ENCODE peak calls at places on chromosomes 11 and 22, in nine cellular contexts. K, S, X, L, P, D, R, V and A are unnamed samples.

GRCh38 chr22:20256042-20256441 is 12.1 kb downstream of the RTN4R start:
- DNase-seq in S (no peak), L (no peak), P (no peak), D (no peak), R (no peak), X (no peak), V (no peak), K (no peak), A (no peak)

GRCh38 chr11:10602366-10602765 is 33.9 kb upstream of the LYVE1 start:
- DNase-seq in K (no peak), L (no peak), R (no peak), X (no peak), P (no peak), D (no peak), S (no peak), V (no peak), A (no peak)

GRCh38 chr11:117461396-117462182 is 133.9 kb downstream of the CEP164 start:
- DNase-seq in R (no peak), V (no peak), K (no peak), P (no peak), X (no peak), D (no peak), L (no peak), S (no peak), A (no peak)

GRCh38 chr22:40212126-40212525 is 34.4 kb downstream of the TNRC6B start:
- DNase-seq in X (no peak), R (peak; percentile 62), D (no peak), V (no peak), P (no peak), L (no peak), K (no peak), S (no peak), A (no peak)

GRCh38 chr11:78019808-78020207 is 3.3 kb downstream of the KCTD14 start:
- DNase-seq in R (no peak), L (no peak), X (no peak), P (no peak), K (no peak), D (no peak), S (no peak), V (no peak), A (no peak)

GRCh38 chr11:1702506-1702905 is 5.5 kb downstream of the KRTAP5-6 start:
- DNase-seq in K (no peak), S (no peak), V (no peak), L (no peak), D (no peak), P (no peak), X (no peak), R (no peak), A (no peak)

GRCh38 chr11:68362801-68363379 is 50.5 kb downstream of the LRP5 start:
- DNase-seq in X (no peak), L (no peak), S (no peak), K (no peak), D (no peak), P (no peak), R (no peak), V (no peak), A (no peak)

GRCh38 chr11:69972351-69972802 is 105.7 kb upstream of the ANO1 start:
- DNase-seq in R (no peak), S (no peak), D (no peak), K (no peak), P (peak; percentile 18), X (no peak), L (peak; percentile 15), V (no peak), A (no peak)

GRCh38 chr22:44085743-44086741 is 61.9 kb downstream of the PARVB start:
- DNase-seq in X (peak; percentile 58), R (peak; percentile 36), P (peak; percentile 76), K (no peak), S (peak; percentile 36), D (peak; percentile 11), L (peak; percentile 86), V (no peak), A (no peak)

GRCh38 chr22:28006271-28006670 is 87.2 kb upstream of the PITPNB start:
- DNase-seq in K (no peak), V (no peak), X (no peak), S (no peak), L (no peak), D (no peak), P (no peak), R (no peak), A (no peak)

GRCh38 chr11:2298131-2298794 is 3.5 kb downstream of the C11orf21 start:
- DNase-seq in K (no peak), D (no peak), V (peak; percentile 0), S (peak; percentile 14), P (no peak), L (no peak), R (no peak), X (no peak), A (peak; percentile 38)

GRCh38 chr11:79076526-79077115 is 364.2 kb downstream of the TENM4 start:
- DNase-seq in V (no peak), D (peak; percentile 17), K (no peak), P (peak; percentile 15), L (peak; percentile 58), X (peak; percentile 60), R (no peak), S (no peak), A (no peak)

GRCh38 chr11:35968386-35969088 is 24.7 kb downstream of the LDLRAD3 start:
- DNase-seq in L (no peak), P (no peak), X (peak; percentile 45), K (no peak), R (no peak), D (no peak), S (no peak), V (no peak), A (no peak)

GRCh38 chr11:116059909-116060308 is 555.7 kb upstream of the CADM1 start:
- DNase-seq in L (no peak), S (no peak), R (no peak), D (no peak), X (peak; percentile 28), V (no peak), P (no peak), K (no peak), A (no peak)

GRCh38 chr11:128342511-128343133 is 244.7 kb downstream of the ETS1 start:
- DNase-seq in S (peak; percentile 63), K (no peak), P (peak; percentile 96), V (peak; percentile 37), D (peak; percentile 50), L (peak; percentile 60), R (no peak), X (peak; percentile 22), A (no peak)

GRCh38 chr11:69558519-69558941 is 77.1 kb downstream of the LINC01488 start:
- DNase-seq in D (no peak), K (no peak), S (no peak), X (no peak), R (no peak), P (no peak), V (no peak), L (no peak), A (no peak)

GRCh38 chr11:77267910-77268309 is 33.6 kb downstream of the GDPD4 start:
- DNase-seq in X (no peak), K (no peak), D (no peak), V (no peak), R (no peak), S (no peak), P (no peak), L (no peak), A (no peak)

GRCh38 chr11:119024430-119025098 is 6.0 kb downstream of the TRAPPC4 start:
- DNase-seq in V (no peak), R (no peak), S (no peak), L (peak; percentile 50), K (no peak), X (no peak), D (no peak), P (no peak), A (no peak)

GRCh38 chr22:48824673-48825651 is 1002.7 kb downstream of the BRD1 start:
- DNase-seq in P (peak; percentile 67), X (no peak), S (no peak), L (no peak), R (no peak), K (no peak), V (no peak), D (peak; percentile 43), A (no peak)

GRCh38 chr11:16154715-16155396 is 201.5 kb downstream of the SOX6 start:
- DNase-seq in X (no peak), K (no peak), R (no peak), V (no peak), D (no peak), L (no peak), P (no peak), S (no peak), A (no peak)

GRCh38 chr11:45083544-45084087 is 62.8 kb upstream of the PRDM11 start:
- DNase-seq in S (peak; percentile 39), R (no peak), X (peak; percentile 76), P (peak; percentile 24), D (no peak), L (peak; percentile 36), V (no peak), K (no peak), A (no peak)

GRCh38 chr11:198236-198806 is 5.4 kb downstream of the SCGB1C1 start:
- DNase-seq in V (no peak), R (no peak), X (no peak), S (peak; percentile 9), K (no peak), D (no peak), P (no peak), L (no peak), A (no peak)

GRCh38 chr11:73969991-73970800 is 12.4 kb downstream of the UCP2 start:
- DNase-seq in V (peak; percentile 55), L (no peak), D (no peak), P (no peak), S (no peak), R (no peak), X (no peak), K (no peak), A (peak; percentile 36)

GRCh38 chr11:76269247-76269646 is 62.9 kb upstream of the WNT11 start:
- DNase-seq in V (no peak), X (no peak), R (no peak), K (no peak), P (no peak), D (no peak), S (no peak), L (no peak), A (no peak)

GRCh38 chr22:42270178-42270511 is 308 bp downstream of the TCF20 start:
- DNase-seq in X (peak; percentile 57), P (peak; percentile 52), D (peak; percentile 30), L (no peak), R (no peak), V (peak; percentile 21), S (peak; percentile 27), K (no peak), A (no peak)

GRCh38 chr11:9956483-9956882 is 292.6 kb downstream of the SWAP70 start:
- DNase-seq in D (no peak), L (no peak), P (no peak), X (no peak), S (no peak), V (no peak), K (no peak), R (no peak), A (no peak)

GRCh38 chr11:116148056-116148455 is 624.7 kb downstream of the BUD13 start:
- DNase-seq in S (no peak), R (no peak), D (no peak), K (no peak), X (peak; percentile 67), V (no peak), P (peak; percentile 29), L (no peak), A (no peak)

GRCh38 chr11:67493548-67494370 is 10.9 kb downstream of the AIP start:
- DNase-seq in X (no peak), R (no peak), D (no peak), S (no peak), K (no peak), L (no peak), P (no peak), V (no peak), A (no peak)

GRCh38 chr22:47366026-47366767 is 603.7 kb downstream of the TBC1D22A start:
- DNase-seq in P (no peak), S (no peak), L (no peak), R (no peak), K (no peak), V (no peak), X (peak; percentile 1), D (no peak), A (no peak)